ENCODE peak calls at places on chromosomes 6 and 20, in seven cellular contexts. One of them, this sample, is unnamed.
A peak's percentile ranks its signal among the peaks of the same experiment; 100 is the strongest.

GRCh38 chr6:132405143-132405915 is 4.1 kb upstream of the MOXD1 start:
- DNase-seq in transverse colon: no peak
- DNase-seq in epithelial cell of esophagus: peak; percentile 50
- DNase-seq in A549: no peak
- DNase-seq in CD8-positive, alpha-beta T cell: no peak
- DNase-seq in brain microvascular endothelial cell: no peak
- DNase-seq in heart right ventricle: no peak
- DNase-seq in this sample: no peak

GRCh38 chr6:11295969-11296368 is 63.5 kb upstream of the NEDD9 start:
- DNase-seq in CD8-positive, alpha-beta T cell: no peak
- DNase-seq in brain microvascular endothelial cell: no peak
- DNase-seq in epithelial cell of esophagus: no peak
- DNase-seq in heart right ventricle: no peak
- DNase-seq in A549: no peak
- DNase-seq in transverse colon: no peak
- DNase-seq in this sample: no peak

GRCh38 chr20:31593221-31594001 is 11.7 kb upstream of the ID1 start:
- DNase-seq in A549: peak; percentile 100
- DNase-seq in transverse colon: peak; percentile 94
- DNase-seq in CD8-positive, alpha-beta T cell: no peak
- DNase-seq in epithelial cell of esophagus: peak; percentile 100
- DNase-seq in brain microvascular endothelial cell: no peak
- DNase-seq in heart right ventricle: no peak
- DNase-seq in this sample: no peak

GRCh38 chr6:45518321-45518720 is 140.6 kb upstream of the SUPT3H start:
- DNase-seq in heart right ventricle: no peak
- DNase-seq in A549: no peak
- DNase-seq in transverse colon: no peak
- DNase-seq in brain microvascular endothelial cell: no peak
- DNase-seq in CD8-positive, alpha-beta T cell: no peak
- DNase-seq in epithelial cell of esophagus: no peak
- DNase-seq in this sample: no peak

GRCh38 chr6:111447051-111447450 is 36.0 kb downstream of the REV3L start:
- DNase-seq in CD8-positive, alpha-beta T cell: no peak
- DNase-seq in brain microvascular endothelial cell: no peak
- DNase-seq in A549: no peak
- DNase-seq in epithelial cell of esophagus: no peak
- DNase-seq in heart right ventricle: no peak
- DNase-seq in transverse colon: no peak
- DNase-seq in this sample: no peak

GRCh38 chr20:58450259-58450658 is 61.2 kb downstream of the VAPB start:
- DNase-seq in transverse colon: no peak
- DNase-seq in CD8-positive, alpha-beta T cell: no peak
- DNase-seq in brain microvascular endothelial cell: no peak
- DNase-seq in heart right ventricle: no peak
- DNase-seq in epithelial cell of esophagus: peak; percentile 27
- DNase-seq in A549: no peak
- DNase-seq in this sample: peak; percentile 11

GRCh38 chr6:156639023-156639728 is 138.0 kb upstream of the ARID1B start:
- DNase-seq in transverse colon: no peak
- DNase-seq in A549: no peak
- DNase-seq in epithelial cell of esophagus: no peak
- DNase-seq in brain microvascular endothelial cell: peak; percentile 25
- DNase-seq in heart right ventricle: no peak
- DNase-seq in CD8-positive, alpha-beta T cell: no peak
- DNase-seq in this sample: no peak

GRCh38 chr6:133701633-133702331 is 187.1 kb upstream of the TCF21 start:
- DNase-seq in brain microvascular endothelial cell: peak; percentile 18
- DNase-seq in A549: no peak
- DNase-seq in heart right ventricle: peak; percentile 36
- DNase-seq in epithelial cell of esophagus: no peak
- DNase-seq in transverse colon: no peak
- DNase-seq in CD8-positive, alpha-beta T cell: no peak
- DNase-seq in this sample: no peak

GRCh38 chr6:125945378-125946141 is 11.0 kb upstream of the HINT3 start:
- DNase-seq in A549: peak; percentile 70
- DNase-seq in heart right ventricle: no peak
- DNase-seq in epithelial cell of esophagus: peak; percentile 80
- DNase-seq in brain microvascular endothelial cell: peak; percentile 88
- DNase-seq in transverse colon: no peak
- DNase-seq in CD8-positive, alpha-beta T cell: no peak
- DNase-seq in this sample: no peak

GRCh38 chr20:1832634-1833033 is 62.6 kb upstream of the SIRPA start:
- DNase-seq in brain microvascular endothelial cell: no peak
- DNase-seq in epithelial cell of esophagus: no peak
- DNase-seq in transverse colon: no peak
- DNase-seq in CD8-positive, alpha-beta T cell: no peak
- DNase-seq in A549: no peak
- DNase-seq in heart right ventricle: no peak
- DNase-seq in this sample: no peak

GRCh38 chr6:169495601-169496000 is 206.2 kb downstream of the WDR27 start:
- DNase-seq in heart right ventricle: no peak
- DNase-seq in A549: no peak
- DNase-seq in CD8-positive, alpha-beta T cell: no peak
- DNase-seq in transverse colon: no peak
- DNase-seq in brain microvascular endothelial cell: no peak
- DNase-seq in epithelial cell of esophagus: no peak
- DNase-seq in this sample: no peak

GRCh38 chr20:49676581-49677291 is 36.9 kb downstream of the B4GALT5 start:
- DNase-seq in epithelial cell of esophagus: peak; percentile 78
- DNase-seq in A549: peak; percentile 53
- DNase-seq in CD8-positive, alpha-beta T cell: peak; percentile 17
- DNase-seq in transverse colon: peak; percentile 71
- DNase-seq in heart right ventricle: no peak
- DNase-seq in brain microvascular endothelial cell: peak; percentile 34
- DNase-seq in this sample: no peak

GRCh38 chr6:155936551-155936950 is 480.9 kb upstream of the NOX3 start:
- DNase-seq in epithelial cell of esophagus: no peak
- DNase-seq in CD8-positive, alpha-beta T cell: no peak
- DNase-seq in heart right ventricle: no peak
- DNase-seq in transverse colon: no peak
- DNase-seq in A549: no peak
- DNase-seq in brain microvascular endothelial cell: peak; percentile 1
- DNase-seq in this sample: peak; percentile 36

GRCh38 chr20:23086056-23086551 is at the start of gene CD93:
- DNase-seq in transverse colon: no peak
- DNase-seq in A549: no peak
- DNase-seq in epithelial cell of esophagus: peak; percentile 38
- DNase-seq in brain microvascular endothelial cell: peak; percentile 58
- DNase-seq in CD8-positive, alpha-beta T cell: peak; percentile 4
- DNase-seq in heart right ventricle: peak; percentile 58
- DNase-seq in this sample: no peak

GRCh38 chr6:44269921-44270525 is at the start of gene TMEM151B:
- DNase-seq in epithelial cell of esophagus: no peak
- DNase-seq in transverse colon: no peak
- DNase-seq in CD8-positive, alpha-beta T cell: no peak
- DNase-seq in heart right ventricle: no peak
- DNase-seq in brain microvascular endothelial cell: no peak
- DNase-seq in A549: no peak
- DNase-seq in this sample: no peak

GRCh38 chr6:38681850-38682249 is 21.1 kb downstream of the GLO1 start:
- DNase-seq in transverse colon: no peak
- DNase-seq in brain microvascular endothelial cell: no peak
- DNase-seq in epithelial cell of esophagus: no peak
- DNase-seq in A549: no peak
- DNase-seq in heart right ventricle: no peak
- DNase-seq in CD8-positive, alpha-beta T cell: no peak
- DNase-seq in this sample: no peak

GRCh38 chr6:166782541-166782940 is 155.5 kb upstream of the RPS6KA2 start:
- DNase-seq in epithelial cell of esophagus: no peak
- DNase-seq in A549: no peak
- DNase-seq in transverse colon: no peak
- DNase-seq in brain microvascular endothelial cell: no peak
- DNase-seq in heart right ventricle: no peak
- DNase-seq in CD8-positive, alpha-beta T cell: no peak
- DNase-seq in this sample: no peak

GRCh38 chr6:45922728-45923351 is 92.8 kb downstream of the CLIC5 start:
- DNase-seq in brain microvascular endothelial cell: peak; percentile 79
- DNase-seq in CD8-positive, alpha-beta T cell: peak; percentile 22
- DNase-seq in heart right ventricle: peak; percentile 45
- DNase-seq in transverse colon: peak; percentile 61
- DNase-seq in epithelial cell of esophagus: peak; percentile 78
- DNase-seq in A549: peak; percentile 33
- DNase-seq in this sample: peak; percentile 56

GRCh38 chr6:19380287-19380686 is 456.9 kb upstream of the ID4 start:
- DNase-seq in epithelial cell of esophagus: peak; percentile 71
- DNase-seq in A549: no peak
- DNase-seq in brain microvascular endothelial cell: peak; percentile 32
- DNase-seq in CD8-positive, alpha-beta T cell: no peak
- DNase-seq in heart right ventricle: no peak
- DNase-seq in transverse colon: no peak
- DNase-seq in this sample: no peak

GRCh38 chr20:63074182-63074581 is 67.4 kb upstream of the BHLHE23 start:
- DNase-seq in transverse colon: no peak
- DNase-seq in epithelial cell of esophagus: no peak
- DNase-seq in brain microvascular endothelial cell: no peak
- DNase-seq in CD8-positive, alpha-beta T cell: no peak
- DNase-seq in heart right ventricle: no peak
- DNase-seq in A549: no peak
- DNase-seq in this sample: no peak

GRCh38 chr20:24773168-24773567 is 175.9 kb upstream of the CST7 start:
- DNase-seq in A549: no peak
- DNase-seq in brain microvascular endothelial cell: no peak
- DNase-seq in transverse colon: no peak
- DNase-seq in CD8-positive, alpha-beta T cell: no peak
- DNase-seq in epithelial cell of esophagus: no peak
- DNase-seq in heart right ventricle: no peak
- DNase-seq in this sample: no peak

GRCh38 chr6:85490516-85491248 is 40.8 kb downstream of the NT5E start:
- DNase-seq in epithelial cell of esophagus: peak; percentile 74
- DNase-seq in CD8-positive, alpha-beta T cell: no peak
- DNase-seq in A549: no peak
- DNase-seq in heart right ventricle: no peak
- DNase-seq in brain microvascular endothelial cell: no peak
- DNase-seq in transverse colon: no peak
- DNase-seq in this sample: no peak

GRCh38 chr6:19153270-19153980 is 683.7 kb upstream of the ID4 start:
- DNase-seq in A549: no peak
- DNase-seq in heart right ventricle: no peak
- DNase-seq in CD8-positive, alpha-beta T cell: no peak
- DNase-seq in epithelial cell of esophagus: no peak
- DNase-seq in transverse colon: no peak
- DNase-seq in brain microvascular endothelial cell: peak; percentile 76
- DNase-seq in this sample: no peak

GRCh38 chr6:709471-710056 is 16.6 kb upstream of the EXOC2 start:
- DNase-seq in CD8-positive, alpha-beta T cell: no peak
- DNase-seq in brain microvascular endothelial cell: no peak
- DNase-seq in transverse colon: no peak
- DNase-seq in A549: no peak
- DNase-seq in epithelial cell of esophagus: no peak
- DNase-seq in heart right ventricle: no peak
- DNase-seq in this sample: no peak

GRCh38 chr6:713351-713750 is 20.4 kb upstream of the EXOC2 start:
- DNase-seq in A549: no peak
- DNase-seq in heart right ventricle: no peak
- DNase-seq in transverse colon: no peak
- DNase-seq in brain microvascular endothelial cell: no peak
- DNase-seq in epithelial cell of esophagus: no peak
- DNase-seq in CD8-positive, alpha-beta T cell: no peak
- DNase-seq in this sample: no peak

GRCh38 chr6:711925-712324 is 19.0 kb upstream of the EXOC2 start:
- DNase-seq in brain microvascular endothelial cell: no peak
- DNase-seq in transverse colon: no peak
- DNase-seq in epithelial cell of esophagus: no peak
- DNase-seq in heart right ventricle: no peak
- DNase-seq in A549: no peak
- DNase-seq in CD8-positive, alpha-beta T cell: no peak
- DNase-seq in this sample: no peak

GRCh38 chr6:712805-713204 is 19.9 kb upstream of the EXOC2 start:
- DNase-seq in transverse colon: no peak
- DNase-seq in heart right ventricle: no peak
- DNase-seq in CD8-positive, alpha-beta T cell: no peak
- DNase-seq in A549: no peak
- DNase-seq in brain microvascular endothelial cell: no peak
- DNase-seq in epithelial cell of esophagus: no peak
- DNase-seq in this sample: no peak

GRCh38 chr6:710601-711571 is 17.9 kb upstream of the EXOC2 start:
- DNase-seq in brain microvascular endothelial cell: peak; percentile 60
- DNase-seq in epithelial cell of esophagus: peak; percentile 55
- DNase-seq in heart right ventricle: peak; percentile 66
- DNase-seq in transverse colon: peak; percentile 60
- DNase-seq in A549: peak; percentile 18
- DNase-seq in CD8-positive, alpha-beta T cell: peak; percentile 24
- DNase-seq in this sample: no peak
- H3K4me3 ChIP-seq in brain microvascular endothelial cell: peak overlapping the region; percentile 67
- H3K4me3 ChIP-seq in epithelial cell of esophagus: peak overlapping the region; percentile 53
- H3K4me3 ChIP-seq in heart right ventricle: peak overlapping the region; percentile 68
- H3K4me3 ChIP-seq in transverse colon: peak overlapping the region; percentile 37
- H3K4me3 ChIP-seq in A549: peak overlapping the region; percentile 33
- H3K4me3 ChIP-seq in CD8-positive, alpha-beta T cell: peak overlapping the region; percentile 84
- H3K4me3 ChIP-seq in this sample: peak overlapping the region; percentile 44

GRCh38 chr6:41733707-41734665 is 1.4 kb downstream of the TFEB start:
- DNase-seq in A549: peak; percentile 75
- DNase-seq in CD8-positive, alpha-beta T cell: peak; percentile 54
- DNase-seq in heart right ventricle: peak; percentile 78
- DNase-seq in brain microvascular endothelial cell: peak; percentile 54
- DNase-seq in epithelial cell of esophagus: peak; percentile 67
- DNase-seq in transverse colon: peak; percentile 82
- DNase-seq in this sample: no peak
- TF ChIP-seq CTCF in A549: no peak
- TF ChIP-seq CTCF in CD8-positive, alpha-beta T cell: no peak
- TF ChIP-seq CTCF in heart right ventricle: no peak
- TF ChIP-seq CTCF in brain microvascular endothelial cell: no peak
- TF ChIP-seq CTCF in epithelial cell of esophagus: peak; percentile 3
- TF ChIP-seq CTCF in transverse colon: no peak
- TF ChIP-seq CTCF in this sample: no peak

DNA sequence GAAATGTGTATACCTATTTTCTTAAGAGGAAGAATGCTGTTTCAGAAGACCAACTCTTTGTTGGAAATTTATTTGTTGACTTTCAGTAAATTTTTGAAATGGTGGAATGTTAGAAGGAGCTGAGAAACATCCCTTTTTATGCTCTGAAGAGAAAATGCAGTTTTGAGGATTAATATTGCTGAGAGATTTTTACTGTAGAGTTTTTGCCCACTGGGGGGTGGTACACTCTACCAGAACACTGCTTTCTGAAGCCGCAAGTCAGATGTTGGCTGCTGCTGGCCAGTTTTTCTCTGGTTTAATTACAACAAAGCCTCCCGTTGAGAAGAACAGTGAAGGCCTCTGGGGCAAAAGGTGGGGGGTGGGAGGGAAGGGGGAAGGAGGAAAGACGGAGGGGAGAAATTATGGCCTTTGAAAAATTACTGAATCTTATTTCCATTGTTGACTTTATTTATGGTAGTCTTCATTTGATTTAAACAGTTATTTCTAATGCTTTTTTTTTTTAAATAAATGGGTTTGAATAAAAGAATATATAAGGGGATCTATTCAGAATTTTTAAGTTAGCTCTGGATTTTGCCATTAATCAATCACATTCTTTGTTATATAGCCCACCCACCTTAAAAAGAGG is 3.0 kb downstream of the FLRT3 start:
- DNase-seq in CD8-positive, alpha-beta T cell: no peak
- DNase-seq in epithelial cell of esophagus: peak; percentile 69
- DNase-seq in heart right ventricle: no peak
- DNase-seq in transverse colon: no peak
- DNase-seq in brain microvascular endothelial cell: peak; percentile 45
- DNase-seq in A549: peak; percentile 71
- DNase-seq in this sample: peak; percentile 22
- H3K4me3 ChIP-seq in CD8-positive, alpha-beta T cell: no peak overlapping the region
- H3K4me3 ChIP-seq in epithelial cell of esophagus: peak overlapping the region; percentile 93
- H3K4me3 ChIP-seq in heart right ventricle: no peak overlapping the region
- H3K4me3 ChIP-seq in transverse colon: no peak overlapping the region
- H3K4me3 ChIP-seq in brain microvascular endothelial cell: no peak overlapping the region
- H3K4me3 ChIP-seq in A549: peak overlapping the region; percentile 67
- H3K4me3 ChIP-seq in this sample: peak overlapping the region; percentile 42

GRCh38 chr6:107612762-107613415 is 123.0 kb downstream of the SOBP start:
- DNase-seq in A549: no peak
- DNase-seq in epithelial cell of esophagus: no peak
- DNase-seq in CD8-positive, alpha-beta T cell: no peak
- DNase-seq in brain microvascular endothelial cell: no peak
- DNase-seq in transverse colon: no peak
- DNase-seq in heart right ventricle: no peak
- DNase-seq in this sample: no peak
- TF ChIP-seq CTCF in A549: no peak
- TF ChIP-seq CTCF in epithelial cell of esophagus: no peak
- TF ChIP-seq CTCF in CD8-positive, alpha-beta T cell: no peak
- TF ChIP-seq CTCF in brain microvascular endothelial cell: no peak
- TF ChIP-seq CTCF in transverse colon: no peak
- TF ChIP-seq CTCF in heart right ventricle: no peak
- TF ChIP-seq CTCF in this sample: no peak

This sample was measured in HFF-Myc.